ENCODE peak calls at places on chromosomes 13 and 19, in four cellular contexts. I is cardiac muscle cell, P is cardiac fibroblast, Y is AG09309. Q is an unnamed sample.

GRCh38 chr13:53112522-53112921 is 83.9 kb downstream of the OLFM4 start:
- DNase-seq in I (peak), P (no peak), Y (no peak), Q (no peak)

GRCh38 chr13:49240017-49240416 is 7.7 kb upstream of the CDADC1 start:
- DNase-seq in I (peak), Y (no peak), P (peak), Q (no peak)

GRCh38 chr19:6011794-6012193 is 33.9 kb upstream of the RANBP3 start:
- DNase-seq in Y (no peak), P (peak), I (no peak), Q (no peak)

GRCh38 chr13:110869231-110869804 is 45.6 kb downstream of the ANKRD10 start:
- DNase-seq in P (peak), I (no peak), Y (no peak), Q (no peak)

GRCh38 chr13:99385161-99385560 is 78.0 kb upstream of the GPR183 start:
- DNase-seq in I (no peak), P (no peak), Y (no peak), Q (no peak)

GRCh38 chr19:34141036-34141435 is 31.3 kb upstream of the LSM14A start:
- DNase-seq in P (no peak), I (no peak), Y (no peak), Q (no peak)

GRCh38 chr13:37173214-37173613 is 67.8 kb upstream of the CSNK1A1L start:
- DNase-seq in P (peak), I (no peak), Y (peak), Q (peak)

GRCh38 chr13:83377486-83377885 is 504.8 kb downstream of the SLITRK1 start:
- DNase-seq in Y (no peak), P (peak), I (no peak), Q (no peak)

GRCh38 chr13:25775986-25776385 is 275.8 kb downstream of the SHISA2 start:
- DNase-seq in I (no peak), Y (no peak), P (no peak), Q (no peak)

GRCh38 chr19:14381689-14382474 is 638 bp downstream of the ADGRE5 start:
- DNase-seq in P (peak), I (no peak), Y (no peak), Q (no peak)

GRCh38 chr13:90806905-90807304 is 540.6 kb upstream of the MIR17HG start:
- DNase-seq in P (no peak), Y (no peak), I (no peak), Q (no peak)

GRCh38 chr13:28470286-28470685 is 24.6 kb downstream of the FLT1 start:
- DNase-seq in Y (no peak), P (no peak), I (no peak), Q (no peak)

GRCh38 chr19:10191347-10191746 is 3.4 kb downstream of the DNMT1 start:
- DNase-seq in I (no peak), P (peak), Y (peak), Q (peak)

GRCh38 chr13:83312194-83312593 is 570.1 kb downstream of the SLITRK1 start:
- DNase-seq in I (no peak), P (peak), Y (no peak), Q (no peak)

GRCh38 chr13:46633416-46633815 is 80.4 kb downstream of the LRCH1 start:
- DNase-seq in P (peak), I (no peak), Y (peak), Q (peak)

GRCh38 chr13:91347996-91348905 is 764 bp downstream of the MIR17HG start:
- DNase-seq in I (peak), P (peak), Y (no peak), Q (no peak)

GRCh38 chr13:43127103-43127817 is 103.9 kb downstream of the DNAJC15 start:
- DNase-seq in P (peak), Y (no peak), I (no peak), Q (no peak)

GRCh38 chr13:63304497-63304896 is 1888.8 kb upstream of the PCDH20 start:
- DNase-seq in I (no peak), Y (no peak), P (no peak), Q (no peak)

GRCh38 chr13:102401305-102401704 is 543 bp downstream of the FGF14 start:
- DNase-seq in I (no peak), P (no peak), Y (no peak), Q (no peak)

GRCh38 chr13:42064966-42065365 is 16.5 kb downstream of the DGKH start:
- DNase-seq in P (no peak), Y (no peak), I (no peak), Q (no peak)

GRCh38 chr13:89883893-89884448 is 1463.5 kb upstream of the MIR17HG start:
- DNase-seq in P (no peak), I (no peak), Y (no peak), Q (no peak)

GRCh38 chr19:55158423-55158822 is 891 bp upstream of the TNNI3 start:
- DNase-seq in I (no peak), Y (no peak), P (no peak), Q (no peak)

GRCh38 chr13:36801035-36801434 is 18.0 kb upstream of the RFXAP start:
- DNase-seq in I (no peak), Y (no peak), P (no peak), Q (no peak)

GRCh38 chr13:84192125-84192524 is 309.9 kb upstream of the SLITRK1 start:
- DNase-seq in I (no peak), Y (peak), P (peak), Q (peak)

GRCh38 chr13:31611214-31611613 is 128.1 kb upstream of the RXFP2 start:
- DNase-seq in I (no peak), P (no peak), Y (no peak), Q (no peak)

GRCh38 chr19:18682807-18683108 is 722 bp upstream of the CRTC1 start:
- DNase-seq in I (no peak), P (no peak), Y (no peak), Q (no peak)

GRCh38 chr19:49019242-49019932 is 2.5 kb upstream of the LHB start:
- DNase-seq in I (peak), P (peak), Y (no peak), Q (no peak)

GRCh38 chr19:12090807-12091206 is 26.3 kb downstream of the ZNF844 start:
- DNase-seq in I (peak), P (peak), Y (peak), Q (no peak)

GRCh38 chr13:44426461-44426860 is 52.8 kb downstream of the SERP2 start:
- DNase-seq in P (no peak), Y (no peak), I (no peak), Q (no peak)

GRCh38 chr13:114104626-114105350 is 27.6 kb downstream of the RASA3 start:
- DNase-seq in Y (no peak), P (no peak), I (no peak), Q (no peak)

GRCh38 chr13:76386316-76386715 is 499.9 kb downstream of the KCTD12 start:
- DNase-seq in Y (no peak), P (no peak), I (no peak), Q (no peak)

GRCh38 chr13:33204130-33204927 is 81.2 kb downstream of the STARD13 start:
- DNase-seq in Y (peak), I (no peak), P (peak), Q (peak)

GRCh38 chr19:3721131-3721899 is 13.1 kb downstream of the TJP3 start:
- DNase-seq in I (peak), Y (peak), P (peak), Q (no peak)
- H3K4me3 ChIP-seq in I (peak), Y (no peak), P (peak), Q (peak)

GRCh38 chr13:52067237-52067636 is 42.7 kb downstream of the UTP14C start:
- DNase-seq in I (peak), P (peak), Y (no peak), Q (no peak)

DNA sequence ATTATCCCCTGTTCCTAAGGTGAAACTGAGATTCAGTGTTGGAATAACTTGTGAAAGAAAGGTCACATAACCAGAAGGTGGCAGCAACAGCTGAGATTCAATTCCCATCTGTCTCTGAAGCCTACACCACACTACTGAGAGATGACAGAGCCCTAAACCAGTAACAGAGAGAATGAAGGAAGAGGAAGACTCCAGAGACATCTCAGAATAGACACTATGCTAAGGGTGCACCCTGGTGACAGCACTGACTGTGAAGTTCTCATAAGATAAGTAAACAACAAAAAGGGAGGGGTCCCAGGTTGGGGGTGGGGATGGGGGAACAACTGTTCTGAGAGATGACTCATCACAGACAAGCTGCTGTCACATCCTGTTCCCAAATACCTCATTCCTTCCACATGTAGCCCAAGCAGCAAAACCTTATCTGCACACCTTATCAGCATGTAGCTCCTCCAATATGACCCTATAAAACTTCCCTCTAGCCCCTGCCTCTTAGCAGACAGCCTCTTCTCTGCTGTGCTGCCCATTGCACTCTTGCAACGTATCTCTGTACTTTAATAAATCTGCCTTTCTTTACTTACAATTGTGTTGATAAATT is 46.5 kb downstream of the UTP14C start:
- DNase-seq in P (peak), Y (peak), I (no peak), Q (no peak)
- TF ChIP-seq CTCF in P (peak), Y (peak), I (peak), Q (peak)

GRCh38 chr19:58243351-58243750 is 14.6 kb downstream of the ZNF544 start:
- DNase-seq in I (no peak), Y (no peak), P (no peak), Q (no peak)
- H3K4me3 ChIP-seq in I (no peak), Y (no peak), P (no peak), Q (no peak)

GRCh38 chr13:39072842-39073241 is 34.6 kb downstream of the NHLRC3 start:
- DNase-seq in I (no peak), Y (no peak), P (no peak), Q (no peak)

DNA sequence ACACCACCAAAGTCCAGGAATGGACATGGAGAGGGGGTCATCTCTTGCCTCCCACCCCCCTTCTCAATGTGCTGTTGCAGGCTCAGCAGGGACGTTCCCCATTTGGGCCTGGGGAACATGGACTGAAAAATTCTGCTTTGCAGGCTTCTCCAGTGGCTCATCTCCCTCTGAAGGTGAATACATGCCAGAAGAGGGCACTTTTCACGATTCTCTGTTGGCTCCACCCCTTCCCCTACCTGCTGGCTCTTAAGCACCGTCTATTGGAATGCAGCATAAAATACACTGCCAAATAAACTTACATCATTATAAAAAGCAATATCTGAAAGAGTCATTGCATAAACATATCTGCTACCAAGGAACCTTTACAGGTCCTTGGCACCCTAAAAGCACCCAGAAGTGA is 35.7 kb downstream of the NHLRC3 start:
- DNase-seq in P (no peak), Y (no peak), I (no peak), Q (no peak)
- TF ChIP-seq CTCF in P (no peak), Y (no peak), I (no peak), Q (no peak)

DNA sequence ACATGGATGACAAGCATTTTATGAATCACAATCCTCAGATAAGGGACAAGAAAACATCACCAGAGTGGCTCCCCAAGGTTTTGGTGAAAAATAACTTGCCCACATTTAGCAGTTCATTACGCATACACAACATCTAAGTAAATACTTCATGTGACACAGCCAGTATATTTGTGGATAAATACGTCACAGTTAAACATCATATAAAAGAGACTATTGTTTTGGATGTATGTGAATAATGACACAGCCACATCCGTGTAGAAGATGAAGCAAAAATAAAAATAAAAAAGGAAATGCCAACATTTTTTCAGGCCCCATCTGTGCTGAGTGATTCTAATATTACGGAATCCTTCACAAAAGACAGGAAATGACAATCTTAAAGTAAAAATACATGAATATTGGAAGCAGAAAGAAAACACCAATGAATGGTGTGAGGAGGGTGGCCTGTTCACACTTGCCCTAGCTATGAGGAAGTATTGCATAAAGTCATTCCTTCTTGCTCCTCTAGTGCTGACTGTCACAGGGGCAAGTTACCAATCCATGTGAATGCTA is 457.1 kb downstream of the KLF12 start:
- DNase-seq in Y (no peak), P (peak), I (no peak), Q (peak)
- H3K4me3 ChIP-seq in Y (no peak), P (no peak), I (no peak), Q (no peak)

GRCh38 chr19:46670874-46671273 is 9.9 kb upstream of the DACT3 start:
- DNase-seq in Y (no peak), I (no peak), P (peak), Q (no peak)
- TF ChIP-seq CTCF in Y (no peak), I (no peak), P (no peak), Q (no peak)

GRCh38 chr13:29937379-29937778 is 87.0 kb upstream of the UBL3 start:
- DNase-seq in I (no peak), P (no peak), Y (no peak), Q (no peak)

GRCh38 chr13:29936961-29937360 is 86.5 kb upstream of the UBL3 start:
- DNase-seq in P (no peak), Y (no peak), I (no peak), Q (no peak)

GRCh38 chr13:29934531-29935308 is 84.3 kb upstream of the UBL3 start:
- DNase-seq in I (no peak), Y (no peak), P (no peak), Q (no peak)

GRCh38 chr13:29936051-29936813 is 85.8 kb upstream of the UBL3 start:
- DNase-seq in I (no peak), P (no peak), Y (no peak), Q (no peak)

DNA sequence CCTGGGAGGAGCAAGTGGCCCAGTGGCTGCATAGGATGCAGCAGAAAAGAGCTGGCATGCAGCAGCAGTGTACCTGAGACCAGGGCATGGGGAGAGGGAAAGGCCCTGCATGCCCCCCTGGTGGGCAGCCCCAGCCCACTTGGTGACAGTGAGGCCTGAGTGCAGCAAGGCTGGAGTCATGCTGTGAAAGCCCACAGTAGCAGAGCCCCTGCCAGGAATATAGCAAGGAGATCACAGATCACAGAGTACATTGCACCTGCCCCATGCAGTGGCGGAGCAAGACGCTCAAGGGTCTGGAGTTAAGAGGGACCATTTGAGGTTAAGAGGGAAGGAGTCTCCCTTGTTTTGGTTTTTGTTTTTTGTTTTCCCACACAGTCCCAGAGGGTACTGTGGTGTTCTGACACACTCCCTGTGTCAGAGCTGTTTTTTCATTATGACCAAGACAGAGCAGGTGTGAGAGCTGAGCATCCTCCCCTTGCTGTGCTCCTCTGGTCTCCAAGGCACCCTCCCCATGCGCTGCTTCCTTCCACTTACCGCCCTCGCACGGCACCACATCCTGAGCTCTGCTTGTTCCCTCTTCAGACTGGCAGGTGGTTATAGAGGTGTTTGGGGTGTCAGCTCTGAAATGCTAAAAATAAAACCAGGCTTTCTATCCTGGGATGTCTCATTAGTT is 85.0 kb upstream of the UBL3 start:
- DNase-seq in I (no peak), Y (no peak), P (no peak), Q (no peak)
- H3K4me3 ChIP-seq in I (no peak), Y (no peak), P (no peak), Q (no peak)

GRCh38 chr19:1605236-1606137 is at the start of gene UQCR11:
- DNase-seq in P (peak), I (peak), Y (peak), Q (peak)
- TF ChIP-seq CTCF in P (peak), I (peak), Y (peak), Q (peak)

GRCh38 chr13:94967183-94968039 is 255.1 kb upstream of the SOX21 start:
- DNase-seq in I (peak), Y (no peak), P (no peak), Q (no peak)

GRCh38 chr13:94968040-94968756 is 255.9 kb upstream of the SOX21 start:
- DNase-seq in Y (no peak), I (peak), P (no peak), Q (no peak)

GRCh38 chr13:94968757-94969086 is 256.4 kb upstream of the SOX21 start:
- DNase-seq in P (no peak), I (no peak), Y (no peak), Q (no peak)

GRCh38 chr13:94972262-94972661 is 259.9 kb upstream of the SOX21 start:
- DNase-seq in Y (no peak), P (no peak), I (no peak), Q (no peak)

GRCh38 chr13:94966380-94966779 is 254.0 kb upstream of the SOX21 start:
- DNase-seq in I (no peak), P (no peak), Y (no peak), Q (no peak)
- H3K4me3 ChIP-seq in I (no peak), P (no peak), Y (no peak), Q (no peak)

GRCh38 chr19:8680676-8681344 is 17.8 kb downstream of the ACTL9 start:
- DNase-seq in Y (no peak), I (no peak), P (no peak), Q (no peak)
- TF ChIP-seq CTCF in Y (no peak), I (no peak), P (no peak), Q (no peak)